ENCODE peak calls at places on chromosomes 5 and 9, in eight cellular contexts. B, M, C, W, T, H, D and Z are unnamed samples.

GRCh38 chr5:154285661-154286408 is 95.3 kb downstream of the GALNT10 start:
- DNase-seq in D (no peak), H (peak), M (no peak), B (no peak), W (no peak), C (peak), T (no peak), Z (peak)

GRCh38 chr5:179225387-179225786 is 119.9 kb downstream of the ADAMTS2 start:
- DNase-seq in C (no peak), W (no peak), D (no peak), M (no peak), B (no peak), H (no peak), T (no peak), Z (no peak)

GRCh38 chr5:58787982-58788381 is 205.1 kb downstream of the RAB3C start:
- DNase-seq in D (no peak), T (no peak), C (no peak), M (no peak), B (no peak), W (no peak), H (no peak), Z (no peak)

GRCh38 chr9:81984911-81985310 is 3.7 kb upstream of the SPATA31D1 start:
- DNase-seq in H (no peak), W (no peak), B (no peak), D (no peak), T (no peak), C (no peak), M (no peak), Z (no peak)

GRCh38 chr9:35114113-35114847 is 1.4 kb downstream of the ATOSB start:
- DNase-seq in D (no peak), W (no peak), M (peak), B (peak), C (peak), H (peak), T (peak), Z (peak)

GRCh38 chr5:91307023-91307422 is 76.1 kb downstream of the ARRDC3 start:
- DNase-seq in T (no peak), H (peak), D (no peak), B (no peak), C (peak), M (peak), W (no peak), Z (no peak)

GRCh38 chr5:173745123-173745522 is 128.7 kb upstream of the BOD1 start:
- DNase-seq in D (peak), T (no peak), B (no peak), C (no peak), H (no peak), M (peak), W (peak), Z (no peak)

GRCh38 chr9:90915693-90916092 is 114.1 kb downstream of the SYK start:
- DNase-seq in T (no peak), C (peak), D (peak), M (peak), B (peak), W (no peak), H (no peak), Z (peak)

GRCh38 chr9:98867434-98868168 is 60.1 kb downstream of the GALNT12 start:
- DNase-seq in M (peak), W (no peak), T (no peak), B (no peak), C (no peak), D (no peak), H (peak), Z (no peak)

GRCh38 chr9:130579738-130580463 is 524 bp downstream of the FUBP3 start:
- DNase-seq in M (no peak), H (peak), D (no peak), C (peak), T (no peak), W (no peak), B (peak), Z (no peak)

GRCh38 chr9:127188396-127188795 is 66.0 kb upstream of the ANGPTL2 start:
- DNase-seq in W (no peak), H (no peak), C (no peak), D (no peak), B (no peak), M (no peak), T (no peak), Z (no peak)

GRCh38 chr9:132575811-132576210 is 6.6 kb upstream of the BARHL1 start:
- DNase-seq in H (no peak), W (no peak), B (no peak), C (no peak), M (no peak), D (no peak), T (no peak), Z (no peak)

GRCh38 chr9:33946779-33947535 is 101.7 kb downstream of the UBAP2 start:
- DNase-seq in B (no peak), T (no peak), H (peak), C (peak), W (no peak), M (peak), D (no peak), Z (peak)

GRCh38 chr9:8457814-8458213 is 658.2 kb upstream of the DMAC1 start:
- DNase-seq in B (no peak), C (no peak), T (no peak), D (no peak), W (no peak), H (peak), M (no peak), Z (no peak)

GRCh38 chr9:129480227-129480626 is 140.7 kb downstream of the C9orf50 start:
- DNase-seq in B (no peak), C (no peak), H (peak), W (no peak), T (no peak), M (no peak), D (no peak), Z (no peak)

GRCh38 chr5:73625905-73626811 is at the start of gene ARHGEF28:
- DNase-seq in D (peak), T (peak), B (peak), H (peak), W (no peak), M (peak), C (peak), Z (peak)

GRCh38 chr5:6877986-6878828 is 165.0 kb downstream of the TENT4A start:
- DNase-seq in M (no peak), B (no peak), H (no peak), C (no peak), W (no peak), D (no peak), T (no peak), Z (no peak)